ENCODE peak calls at places on chromosomes 12 and 14, in ten cellular contexts. Q is foreskin fibroblast, W is nucleus accumbens, O is activated T-cell treated with anti-CD3 and anti-CD28 coated beads for 1 hour, S is left lung, J is mesenteric fat pad, E is MCF 10A, U is GM12892, X is NCI-H1694 treated with DMSO at 0.1 percent for 48 hours, Z is H9. N is an unnamed sample.

GRCh38 chr14:61927015-61927414 is 164.8 kb downstream of the SNAPC1 start:
- DNase-seq in Q (no peak), W (no peak), O (no peak), S (no peak), J (no peak), E (peak; percentile 60), U (no peak), X (no peak), Z (no peak), N (no peak)

GRCh38 chr14:61503167-61503801 is 181.9 kb downstream of the PRKCH start:
- DNase-seq in Q (no peak), W (no peak), O (peak; percentile 26), S (no peak), J (no peak), E (peak; percentile 80), U (no peak), X (no peak), Z (no peak), N (no peak)

GRCh38 chr12:52806821-52807543 is 6.9 kb downstream of the KRT4 start:
- DNase-seq in Q (no peak), W (no peak), O (no peak), S (no peak), J (no peak), E (no peak), U (no peak), X (no peak), Z (no peak), N (no peak)

GRCh38 chr12:131905640-131906091 is 11.2 kb downstream of the ULK1 start:
- DNase-seq in Q (no peak), W (no peak), O (no peak), S (no peak), J (no peak), E (no peak), U (no peak), X (no peak), Z (no peak), N (peak; percentile 64)

GRCh38 chr12:74401035-74401434 is 136.6 kb upstream of the ATXN7L3B start:
- DNase-seq in Q (no peak), W (no peak), O (no peak), S (no peak), J (no peak), E (no peak), U (no peak), X (no peak), Z (no peak), N (no peak)

GRCh38 chr12:18811268-18811667 is 73.3 kb downstream of the CAPZA3 start:
- DNase-seq in Q (no peak), W (no peak), O (no peak), S (no peak), J (no peak), E (peak; percentile 25), U (no peak), X (no peak), Z (no peak), N (no peak)

GRCh38 chr12:111412007-111412829 is 6.5 kb downstream of the SH2B3 start:
- DNase-seq in Q (no peak), W (no peak), O (no peak), S (no peak), J (no peak), E (no peak), U (no peak), X (no peak), Z (peak; percentile 72), N (no peak)

GRCh38 chr12:95417372-95417771 is 56.6 kb upstream of the METAP2 start:
- DNase-seq in Q (no peak), W (no peak), O (no peak), S (no peak), J (no peak), E (no peak), U (no peak), X (no peak), Z (no peak), N (no peak)

GRCh38 chr12:66438601-66439000 is 136.3 kb downstream of the HELB start:
- DNase-seq in Q (peak; percentile 9), W (no peak), O (no peak), S (no peak), J (no peak), E (peak; percentile 24), U (no peak), X (no peak), Z (no peak), N (no peak)

GRCh38 chr12:81284137-81284536 is 206.3 kb downstream of the ACSS3 start:
- DNase-seq in Q (no peak), W (no peak), O (no peak), S (no peak), J (no peak), E (peak; percentile 36), U (no peak), X (no peak), Z (peak; percentile 44), N (no peak)

GRCh38 chr12:132606466-132606865 is 3.9 kb downstream of the LRCOL1 start:
- DNase-seq in Q (no peak), W (no peak), O (no peak), S (no peak), J (no peak), E (no peak), U (no peak), X (peak; percentile 50), Z (no peak), N (no peak)

GRCh38 chr12:50505386-50505827 is 622 bp downstream of the DIP2B start:
- DNase-seq in Q (no peak), W (no peak), O (peak; percentile 12), S (peak; percentile 81), J (no peak), E (peak; percentile 34), U (no peak), X (no peak), Z (no peak), N (no peak)

GRCh38 chr14:75459099-75459741 is 31.4 kb downstream of the JDP2 start:
- DNase-seq in Q (no peak), W (no peak), O (no peak), S (peak; percentile 76), J (no peak), E (no peak), U (no peak), X (no peak), Z (no peak), N (no peak)

GRCh38 chr12:46562625-46563228 is 190.2 kb upstream of the SLC38A2 start:
- DNase-seq in Q (peak; percentile 90), W (no peak), O (no peak), S (no peak), J (no peak), E (peak; percentile 95), U (no peak), X (no peak), Z (no peak), N (no peak)

GRCh38 chr12:96421014-96421413 is 20.8 kb upstream of the CDK17 start:
- DNase-seq in Q (no peak), W (no peak), O (no peak), S (no peak), J (no peak), E (no peak), U (no peak), X (no peak), Z (no peak), N (no peak)

GRCh38 chr14:104428860-104429259 is 150.7 kb upstream of the C14orf180 start:
- DNase-seq in Q (no peak), W (no peak), O (no peak), S (no peak), J (no peak), E (no peak), U (no peak), X (no peak), Z (peak; percentile 20), N (no peak)

GRCh38 chr14:98592611-98593170 is 679.3 kb downstream of the BCL11B start:
- DNase-seq in Q (no peak), W (no peak), O (no peak), S (no peak), J (no peak), E (no peak), U (no peak), X (no peak), Z (no peak), N (no peak)

GRCh38 chr12:114479831-114480230 is 73.9 kb upstream of the TBX5 start:
- DNase-seq in Q (no peak), W (no peak), O (no peak), S (no peak), J (no peak), E (no peak), U (no peak), X (no peak), Z (peak; percentile 72), N (no peak)

GRCh38 chr14:31962920-31963319 is 114.2 kb upstream of the ARHGAP5 start:
- DNase-seq in Q (no peak), W (no peak), O (no peak), S (no peak), J (no peak), E (no peak), U (no peak), X (no peak), Z (no peak), N (no peak)

GRCh38 chr12:26971963-26972362 is 33.7 kb downstream of the FGFR1OP2 start:
- DNase-seq in Q (no peak), W (no peak), O (peak; percentile 20), S (no peak), J (no peak), E (no peak), U (peak; percentile 23), X (no peak), Z (no peak), N (no peak)

GRCh38 chr12:69046372-69046771 is 113.4 kb upstream of the CPM start:
- DNase-seq in Q (no peak), W (no peak), O (no peak), S (no peak), J (no peak), E (no peak), U (no peak), X (no peak), Z (no peak), N (no peak)